ENCODE peak calls at places on chromosome 5, in six cellular contexts. One of them, this sample, is unnamed.

GRCh38 chr5:88117546-88117945 is 151.1 kb downstream of the TMEM161B start:
- DNase-seq in MCF 10A: no peak
- DNase-seq in IMR-90: no peak
- DNase-seq in RWPE1: no peak
- DNase-seq in GM12864: no peak
- DNase-seq in lung: no peak
- DNase-seq in this sample: no peak

GRCh38 chr5:132411382-132411925 is 41.9 kb downstream of the SLC22A5 start:
- DNase-seq in MCF 10A: peak
- DNase-seq in IMR-90: no peak
- DNase-seq in RWPE1: peak
- DNase-seq in GM12864: no peak
- DNase-seq in lung: no peak
- DNase-seq in this sample: no peak

GRCh38 chr5:120476063-120476462 is 12.0 kb downstream of the PRR16 start:
- DNase-seq in MCF 10A: no peak
- DNase-seq in IMR-90: no peak
- DNase-seq in RWPE1: no peak
- DNase-seq in GM12864: no peak
- DNase-seq in lung: no peak
- DNase-seq in this sample: no peak

GRCh38 chr5:88377240-88377639 is 108.6 kb upstream of the TMEM161B start:
- DNase-seq in MCF 10A: no peak
- DNase-seq in IMR-90: no peak
- DNase-seq in RWPE1: no peak
- DNase-seq in GM12864: no peak
- DNase-seq in lung: no peak
- DNase-seq in this sample: no peak

GRCh38 chr5:77302247-77302646 is 91.8 kb downstream of the PDE8B start:
- DNase-seq in MCF 10A: no peak
- DNase-seq in IMR-90: no peak
- DNase-seq in RWPE1: no peak
- DNase-seq in GM12864: no peak
- DNase-seq in lung: no peak
- DNase-seq in this sample: no peak

GRCh38 chr5:92637247-92637646 is 943.8 kb downstream of the NR2F1-AS1 start:
- DNase-seq in MCF 10A: no peak
- DNase-seq in IMR-90: no peak
- DNase-seq in RWPE1: no peak
- DNase-seq in GM12864: no peak
- DNase-seq in lung: no peak
- DNase-seq in this sample: no peak

GRCh38 chr5:61304611-61305369 is 27.3 kb upstream of the ZSWIM6 start:
- DNase-seq in MCF 10A: peak
- DNase-seq in IMR-90: peak
- DNase-seq in RWPE1: peak
- DNase-seq in GM12864: no peak
- DNase-seq in lung: peak
- DNase-seq in this sample: no peak

GRCh38 chr5:142543951-142544753 is 141.7 kb downstream of the FGF1 start:
- DNase-seq in MCF 10A: no peak
- DNase-seq in IMR-90: peak
- DNase-seq in RWPE1: no peak
- DNase-seq in GM12864: no peak
- DNase-seq in lung: no peak
- DNase-seq in this sample: no peak

GRCh38 chr5:180353226-180353962 is at the start of gene GFPT2:
- DNase-seq in MCF 10A: peak
- DNase-seq in IMR-90: peak
- DNase-seq in RWPE1: peak
- DNase-seq in GM12864: no peak
- DNase-seq in lung: peak
- DNase-seq in this sample: peak

GRCh38 chr5:176629853-176630680 is at the start of the genes EIF4E1B and SNCB:
- DNase-seq in MCF 10A: no peak
- DNase-seq in IMR-90: no peak
- DNase-seq in RWPE1: peak
- DNase-seq in GM12864: no peak
- DNase-seq in lung: no peak
- DNase-seq in this sample: peak

GRCh38 chr5:28077291-28078240 is 1039.2 kb upstream of the CDH9 start:
- DNase-seq in MCF 10A: no peak
- DNase-seq in IMR-90: no peak
- DNase-seq in RWPE1: no peak
- DNase-seq in GM12864: no peak
- DNase-seq in lung: no peak
- DNase-seq in this sample: no peak

GRCh38 chr5:88515881-88516819 is 247.5 kb upstream of the TMEM161B start:
- DNase-seq in MCF 10A: peak
- DNase-seq in IMR-90: peak
- DNase-seq in RWPE1: no peak
- DNase-seq in GM12864: no peak
- DNase-seq in lung: no peak
- DNase-seq in this sample: no peak

GRCh38 chr5:1293997-1294838 is 650 bp downstream of the TERT start:
- DNase-seq in MCF 10A: no peak
- DNase-seq in IMR-90: no peak
- DNase-seq in RWPE1: no peak
- DNase-seq in GM12864: no peak
- DNase-seq in lung: no peak
- DNase-seq in this sample: peak

GRCh38 chr5:176415240-176416122 is 858 bp downstream of the CLTB start:
- DNase-seq in MCF 10A: peak
- DNase-seq in IMR-90: peak
- DNase-seq in RWPE1: peak
- DNase-seq in GM12864: no peak
- DNase-seq in lung: peak
- DNase-seq in this sample: no peak

GRCh38 chr5:179276838-179277395 is 68.3 kb downstream of the ADAMTS2 start:
- DNase-seq in MCF 10A: no peak
- DNase-seq in IMR-90: no peak
- DNase-seq in RWPE1: no peak
- DNase-seq in GM12864: no peak
- DNase-seq in lung: no peak
- DNase-seq in this sample: no peak

GRCh38 chr5:57902035-57902434 is 419.4 kb upstream of the ACTBL2 start:
- DNase-seq in MCF 10A: no peak
- DNase-seq in IMR-90: no peak
- DNase-seq in RWPE1: no peak
- DNase-seq in GM12864: no peak
- DNase-seq in lung: no peak
- DNase-seq in this sample: no peak

GRCh38 chr5:68182094-68182493 is 33.5 kb upstream of the PIK3R1 start:
- DNase-seq in MCF 10A: no peak
- DNase-seq in IMR-90: no peak
- DNase-seq in RWPE1: no peak
- DNase-seq in GM12864: no peak
- DNase-seq in lung: no peak
- DNase-seq in this sample: no peak

GRCh38 chr5:36957953-36958559 is 81.5 kb downstream of the NIPBL start:
- DNase-seq in MCF 10A: no peak
- DNase-seq in IMR-90: peak
- DNase-seq in RWPE1: no peak
- DNase-seq in GM12864: no peak
- DNase-seq in lung: no peak
- DNase-seq in this sample: no peak

GRCh38 chr5:998276-998974 is 10.2 kb upstream of the NKD2 start:
- DNase-seq in MCF 10A: no peak
- DNase-seq in IMR-90: no peak
- DNase-seq in RWPE1: no peak
- DNase-seq in GM12864: no peak
- DNase-seq in lung: no peak
- DNase-seq in this sample: no peak

GRCh38 chr5:32462618-32463017 is 18.1 kb upstream of the ZFR start:
- DNase-seq in MCF 10A: peak
- DNase-seq in IMR-90: peak
- DNase-seq in RWPE1: peak
- DNase-seq in GM12864: no peak
- DNase-seq in lung: no peak
- DNase-seq in this sample: no peak

GRCh38 chr5:80269991-80270438 is 14.2 kb upstream of the SERINC5 start:
- DNase-seq in MCF 10A: no peak
- DNase-seq in IMR-90: no peak
- DNase-seq in RWPE1: no peak
- DNase-seq in GM12864: no peak
- DNase-seq in lung: no peak
- DNase-seq in this sample: no peak

GRCh38 chr5:178272591-178272990 is 40.0 kb upstream of the PHYKPL start:
- DNase-seq in MCF 10A: no peak
- DNase-seq in IMR-90: no peak
- DNase-seq in RWPE1: no peak
- DNase-seq in GM12864: no peak
- DNase-seq in lung: no peak
- DNase-seq in this sample: no peak

GRCh38 chr5:71982717-71983395 is 124.4 kb upstream of the MAP1B start:
- DNase-seq in MCF 10A: no peak
- DNase-seq in IMR-90: no peak
- DNase-seq in RWPE1: no peak
- DNase-seq in GM12864: no peak
- DNase-seq in lung: no peak
- DNase-seq in this sample: no peak

GRCh38 chr5:98774192-98775046 is 956 bp downstream of the RGMB start:
- DNase-seq in MCF 10A: peak
- DNase-seq in IMR-90: peak
- DNase-seq in RWPE1: peak
- DNase-seq in GM12864: no peak
- DNase-seq in lung: peak
- DNase-seq in this sample: peak

GRCh38 chr5:41843456-41844112 is 26.6 kb downstream of the OXCT1 start:
- DNase-seq in MCF 10A: peak
- DNase-seq in IMR-90: peak
- DNase-seq in RWPE1: peak
- DNase-seq in GM12864: peak
- DNase-seq in lung: no peak
- DNase-seq in this sample: no peak

GRCh38 chr5:3997670-3998069 is 402.0 kb downstream of the IRX1 start:
- DNase-seq in MCF 10A: no peak
- DNase-seq in IMR-90: no peak
- DNase-seq in RWPE1: no peak
- DNase-seq in GM12864: no peak
- DNase-seq in lung: no peak
- DNase-seq in this sample: no peak

GRCh38 chr5:119255571-119256356 is 100.1 kb upstream of the TNFAIP8 start:
- DNase-seq in MCF 10A: peak
- DNase-seq in IMR-90: peak
- DNase-seq in RWPE1: no peak
- DNase-seq in GM12864: no peak
- DNase-seq in lung: no peak
- DNase-seq in this sample: no peak
- TF ChIP-seq CTCF in MCF 10A: peak
- TF ChIP-seq CTCF in IMR-90: peak
- TF ChIP-seq CTCF in RWPE1: no peak
- TF ChIP-seq CTCF in GM12864: peak
- TF ChIP-seq CTCF in lung: no peak
- TF ChIP-seq CTCF in this sample: no peak

DNA sequence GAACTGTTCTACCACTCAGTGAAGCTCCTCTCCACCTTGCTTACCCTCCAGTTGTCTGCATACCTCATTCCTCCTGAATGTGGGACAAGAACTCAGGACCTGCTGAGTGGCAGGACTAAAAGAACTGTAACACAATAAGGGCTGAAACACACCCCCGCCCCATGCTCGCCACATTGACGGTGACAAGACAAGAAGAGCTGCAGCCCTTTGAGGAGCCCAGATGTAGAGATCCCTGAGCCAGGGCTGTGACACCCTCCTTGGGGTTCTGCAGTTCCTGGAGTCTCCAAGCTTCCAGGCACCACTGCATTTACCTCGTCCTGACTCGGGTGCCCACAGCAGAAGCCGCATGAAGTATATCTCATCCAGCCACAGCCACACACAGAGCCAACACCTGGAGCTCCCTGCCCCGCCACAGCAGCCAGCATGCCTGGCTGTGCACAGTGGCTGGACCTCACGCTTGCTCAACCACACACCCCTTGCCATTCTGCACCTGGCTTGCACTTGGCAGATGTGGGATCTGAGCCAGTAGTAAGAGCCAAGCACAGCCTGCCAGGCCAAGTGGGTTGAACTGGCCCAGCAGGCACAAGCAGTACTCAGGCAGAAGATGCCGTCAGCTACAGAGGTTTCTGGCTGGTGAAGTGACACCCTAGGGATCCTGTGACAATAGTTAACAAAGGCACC is 166.1 kb downstream of the RNF180 start:
- DNase-seq in MCF 10A: no peak
- DNase-seq in IMR-90: no peak
- DNase-seq in RWPE1: no peak
- DNase-seq in GM12864: no peak
- DNase-seq in lung: peak
- DNase-seq in this sample: no peak
- TF ChIP-seq CTCF in MCF 10A: no peak
- TF ChIP-seq CTCF in IMR-90: no peak
- TF ChIP-seq CTCF in RWPE1: no peak
- TF ChIP-seq CTCF in GM12864: no peak
- TF ChIP-seq CTCF in lung: no peak
- TF ChIP-seq CTCF in this sample: no peak

GRCh38 chr5:126100767-126101166 is 322.4 kb upstream of the GRAMD2B start:
- DNase-seq in MCF 10A: no peak
- DNase-seq in IMR-90: no peak
- DNase-seq in RWPE1: no peak
- DNase-seq in GM12864: no peak
- DNase-seq in lung: no peak
- DNase-seq in this sample: no peak
- TF ChIP-seq CTCF in MCF 10A: no peak
- TF ChIP-seq CTCF in IMR-90: peak
- TF ChIP-seq CTCF in RWPE1: no peak
- TF ChIP-seq CTCF in GM12864: peak
- TF ChIP-seq CTCF in lung: no peak
- TF ChIP-seq CTCF in this sample: no peak

DNA sequence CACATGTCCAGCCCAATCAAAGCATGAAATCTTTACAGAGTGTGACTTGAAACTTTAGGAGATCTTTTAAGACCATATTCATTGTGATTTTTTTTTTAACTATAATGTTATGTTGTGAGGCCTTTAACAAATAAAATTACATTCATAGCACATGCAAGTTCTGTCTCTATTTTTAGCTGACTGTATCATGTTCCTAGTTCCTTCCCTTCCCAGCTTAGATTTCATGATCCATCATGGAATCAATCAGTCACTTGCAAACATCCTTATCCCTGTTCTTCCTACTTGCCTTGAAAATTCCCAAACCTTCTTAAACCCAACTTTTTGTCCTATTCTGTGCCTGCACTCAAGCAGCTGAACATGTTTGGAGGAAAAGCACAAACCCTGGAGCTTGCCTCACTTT is 141.8 kb downstream of the DMXL1 start:
- DNase-seq in MCF 10A: no peak
- DNase-seq in IMR-90: no peak
- DNase-seq in RWPE1: no peak
- DNase-seq in GM12864: no peak
- DNase-seq in lung: no peak
- DNase-seq in this sample: no peak
- TF ChIP-seq CTCF in MCF 10A: no peak
- TF ChIP-seq CTCF in IMR-90: no peak
- TF ChIP-seq CTCF in RWPE1: no peak
- TF ChIP-seq CTCF in GM12864: no peak
- TF ChIP-seq CTCF in lung: no peak
- TF ChIP-seq CTCF in this sample: no peak

This sample was measured in mesothelial cell of epicardium.